ENCODE peak calls at places on chromosomes 5 and 9, in ten cellular contexts. K, L, G, M, I, Z, N, U, T and X are unnamed samples.

GRCh38 chr9:134391319-134392231 is 65.3 kb downstream of the RXRA start:
- DNase-seq in L (no peak), I (no peak), G (peak), N (no peak), Z (no peak), K (peak), T (no peak), M (no peak), U (no peak), X (no peak)

GRCh38 chr5:126982195-126982594 is 48.2 kb downstream of the MARCHF3 start:
- DNase-seq in I (no peak), G (no peak), M (no peak), N (no peak), L (no peak), U (no peak), T (no peak), Z (no peak), K (no peak), X (no peak)

GRCh38 chr9:94865599-94866456 is 139.3 kb downstream of the AOPEP start:
- DNase-seq in N (no peak), I (peak), G (no peak), Z (no peak), U (no peak), M (peak), L (no peak), T (no peak), K (no peak), X (peak)

GRCh38 chr5:179873711-179874110 is 15.1 kb upstream of the MRNIP start:
- DNase-seq in I (no peak), N (no peak), K (no peak), T (no peak), Z (no peak), G (no peak), M (no peak), L (no peak), U (no peak), X (no peak)

GRCh38 chr5:135651156-135651555 is 72.4 kb upstream of the CXCL14 start:
- DNase-seq in L (peak), M (peak), G (no peak), N (no peak), I (no peak), K (no peak), U (no peak), Z (peak), T (no peak), X (no peak)

GRCh38 chr5:27855491-27855890 is 817.1 kb upstream of the CDH9 start:
- DNase-seq in K (no peak), G (no peak), Z (no peak), N (no peak), L (peak), T (no peak), U (no peak), M (peak), I (no peak), X (no peak)

GRCh38 chr5:112419596-112420110 is 576 bp upstream of the EPB41L4A start:
- DNase-seq in K (peak), G (no peak), T (peak), I (peak), Z (peak), N (peak), L (peak), U (peak), M (peak), X (peak)

GRCh38 chr9:95772320-95773060 is 103.0 kb upstream of the ERCC6L2 start:
- DNase-seq in Z (peak), I (peak), G (no peak), L (no peak), U (peak), M (peak), N (peak), T (no peak), K (peak), X (peak)

GRCh38 chr5:18792145-18792544 is 1157.9 kb downstream of the TAF11L14 start:
- DNase-seq in Z (no peak), I (no peak), T (no peak), K (no peak), L (no peak), U (no peak), G (no peak), N (no peak), M (peak), X (no peak)

GRCh38 chr9:131478421-131478868 is 24.3 kb upstream of the POMT1 start:
- DNase-seq in N (peak), G (peak), Z (no peak), M (no peak), K (peak), I (peak), U (peak), L (peak), T (peak), X (no peak)

GRCh38 chr9:98450486-98450885 is 195.0 kb upstream of the TBC1D2 start:
- DNase-seq in I (no peak), M (peak), L (no peak), N (no peak), G (no peak), T (no peak), U (no peak), Z (no peak), K (no peak), X (no peak)

GRCh38 chr5:133247881-133248642 is 196.2 kb downstream of the HSPA4 start:
- DNase-seq in T (no peak), Z (peak), L (peak), N (peak), G (no peak), U (peak), K (no peak), M (peak), I (peak), X (peak)

GRCh38 chr9:97237951-97238851 is 69.3 kb upstream of the CCDC180 start:
- DNase-seq in G (peak), U (peak), Z (peak), K (peak), N (peak), M (peak), I (no peak), T (peak), L (peak), X (peak)

GRCh38 chr9:128787583-128788156 is 617 bp downstream of the TBC1D13 start:
- DNase-seq in L (no peak), M (no peak), I (peak), Z (no peak), K (peak), G (no peak), N (no peak), T (no peak), U (no peak), X (no peak)

GRCh38 chr5:38809388-38810359 is 36.1 kb upstream of the OSMR start:
- DNase-seq in T (peak), M (peak), Z (peak), L (peak), G (peak), N (peak), I (peak), U (peak), K (peak), X (peak)

GRCh38 chr9:93093449-93094293 is 2.3 kb upstream of the CARD19 start:
- DNase-seq in N (no peak), I (no peak), Z (peak), K (peak), G (no peak), M (peak), T (peak), L (no peak), U (peak), X (no peak)

GRCh38 chr5:57442080-57442839 is 40.4 kb downstream of the ACTBL2 start:
- DNase-seq in K (no peak), N (no peak), I (peak), G (no peak), U (no peak), T (no peak), M (peak), L (no peak), Z (no peak), X (no peak)

GRCh38 chr9:131739192-131739961 is 499 bp downstream of the RAPGEF1 start:
- DNase-seq in L (peak), K (peak), M (no peak), N (peak), Z (no peak), T (peak), U (peak), I (no peak), G (peak), X (no peak)

GRCh38 chr9:29514862-29515261 is 1941.6 kb upstream of the C9orf72 start:
- DNase-seq in G (no peak), U (no peak), I (no peak), N (no peak), K (no peak), M (no peak), L (no peak), T (no peak), Z (no peak), X (no peak)

GRCh38 chr5:107937710-107938355 is 267.1 kb upstream of the EFNA5 start:
- DNase-seq in L (no peak), N (no peak), M (no peak), K (no peak), G (no peak), I (no peak), U (no peak), Z (no peak), T (no peak), X (no peak)

GRCh38 chr9:114207845-114208244 is 52.5 kb downstream of the COL27A1 start:
- DNase-seq in L (no peak), T (no peak), U (no peak), G (no peak), I (no peak), Z (no peak), M (no peak), N (no peak), K (no peak), X (no peak)

GRCh38 chr5:16992006-16992405 is 55.9 kb upstream of the MYO10 start:
- DNase-seq in T (no peak), G (no peak), L (no peak), N (no peak), Z (no peak), M (peak), K (no peak), I (peak), U (no peak), X (no peak)

GRCh38 chr5:161851691-161852299 is 3.9 kb downstream of the GABRA1 start:
- DNase-seq in T (peak), K (no peak), M (peak), Z (no peak), L (peak), I (peak), U (no peak), G (no peak), N (no peak), X (no peak)

GRCh38 chr5:72040513-72040912 is 66.8 kb upstream of the MAP1B start:
- DNase-seq in L (no peak), U (no peak), M (no peak), K (no peak), I (no peak), N (no peak), Z (no peak), T (no peak), G (no peak), X (no peak)

GRCh38 chr5:89265511-89266169 is 382.7 kb upstream of the MEF2C start:
- DNase-seq in U (no peak), K (no peak), I (peak), Z (no peak), L (no peak), M (peak), T (no peak), N (no peak), G (no peak), X (no peak)

GRCh38 chr9:127221695-127222094 is 42.9 kb upstream of the GARNL3 start:
- DNase-seq in U (no peak), L (no peak), T (no peak), Z (peak), K (no peak), I (no peak), N (no peak), G (no peak), M (no peak), X (no peak)

GRCh38 chr5:179549973-179550510 is 312 bp upstream of the RUFY1 start:
- DNase-seq in L (peak), I (no peak), M (peak), G (no peak), U (no peak), T (peak), K (peak), N (no peak), Z (no peak), X (no peak)

GRCh38 chr9:98375138-98375726 is 119.8 kb upstream of the TBC1D2 start:
- DNase-seq in T (no peak), G (no peak), N (no peak), Z (peak), K (no peak), L (peak), I (no peak), U (no peak), M (peak), X (no peak)

GRCh38 chr5:134246771-134247329 is 21.0 kb upstream of the PPP2CA start:
- DNase-seq in M (no peak), U (no peak), Z (peak), I (no peak), G (no peak), T (no peak), K (no peak), N (no peak), L (peak), X (no peak)

GRCh38 chr5:666816-667498 is 26.2 kb downstream of the TPPP start:
- DNase-seq in N (no peak), L (peak), Z (no peak), K (no peak), I (peak), U (no peak), T (no peak), M (peak), G (no peak), X (no peak)